ENCODE peak calls at places on chromosomes 1 and 21, in four cellular contexts. J is stimulated activated CD4-positive, alpha-beta T cell treated with anti-CD3 and anti-CD28 coated beads, Interleukin-4, amount 100 ng/mL, for 1 hour; R is HTR-8/SVneo; X is caudate nucleus. M is an unnamed sample.

GRCh38 chr1:6202256-6202655 is 2.9 kb upstream of the RPL22 start:
- DNase-seq in X (no peak), J (no peak), R (no peak), M (no peak)

GRCh38 chr1:35555601-35556477 is 1.4 kb downstream of the KIAA0319L start:
- DNase-seq in X (no peak), J (no peak), R (no peak), M (no peak)

GRCh38 chr1:6414443-6414844 is 5.3 kb downstream of the HES2 start:
- DNase-seq in X (no peak), R (peak), J (peak), M (no peak)

GRCh38 chr1:61088163-61088840 is 5.9 kb downstream of the NFIA start:
- DNase-seq in J (no peak), X (no peak), R (no peak), M (no peak)

GRCh38 chr1:182303778-182304177 is 87.8 kb downstream of the GLUL start:
- DNase-seq in X (no peak), J (no peak), R (no peak), M (no peak)

GRCh38 chr1:235910357-235911299 is 43.9 kb upstream of the LYST start:
- DNase-seq in J (no peak), X (no peak), R (peak), M (peak)

GRCh38 chr1:156083800-156084790 is 1.8 kb upstream of the MEX3A start:
- DNase-seq in X (no peak), J (no peak), R (no peak), M (no peak)

GRCh38 chr1:231724876-231725647 is 98.5 kb downstream of the DISC1 start:
- DNase-seq in R (peak), X (no peak), J (no peak), M (no peak)

GRCh38 chr1:50666849-50667248 is 243.6 kb upstream of the DMRTA2 start:
- DNase-seq in J (no peak), X (no peak), R (no peak), M (no peak)

GRCh38 chr21:46153259-46154154 is 1.9 kb downstream of the FTCD start:
- DNase-seq in J (peak), X (peak), R (no peak), M (no peak)

GRCh38 chr1:5684791-5685190 is 307.4 kb downstream of the NPHP4 start:
- DNase-seq in R (no peak), J (no peak), X (no peak), M (no peak)